ENCODE peak calls at places on chromosomes 2 and 18, in six cellular contexts. One of them, this sample, is unnamed.
A peak's percentile ranks its signal among the peaks of the same experiment; 100 is the strongest.

GRCh38 chr18:49279041-49279440 is 181.4 kb downstream of the DYM start:
- DNase-seq in choroid plexus epithelial cell: no peak
- DNase-seq in PC-3: no peak
- DNase-seq in upper lobe of right lung: no peak
- DNase-seq in right atrium auricular region: no peak
- DNase-seq in NB4: no peak
- DNase-seq in this sample: no peak

GRCh38 chr2:240791821-240792657 is 28.0 kb downstream of the KIF1A start:
- DNase-seq in PC-3: no peak
- DNase-seq in right atrium auricular region: no peak
- DNase-seq in upper lobe of right lung: peak; percentile 40
- DNase-seq in choroid plexus epithelial cell: no peak
- DNase-seq in NB4: no peak
- DNase-seq in this sample: no peak

GRCh38 chr2:169109502-169110409 is 40.4 kb downstream of the DHRS9 start:
- DNase-seq in choroid plexus epithelial cell: peak; percentile 87
- DNase-seq in NB4: peak; percentile 91
- DNase-seq in upper lobe of right lung: peak; percentile 80
- DNase-seq in PC-3: peak; percentile 86
- DNase-seq in right atrium auricular region: peak; percentile 75
- DNase-seq in this sample: peak; percentile 90

GRCh38 chr2:124983595-124983994 is 958.5 kb downstream of the CNTNAP5 start:
- DNase-seq in upper lobe of right lung: no peak
- DNase-seq in right atrium auricular region: no peak
- DNase-seq in PC-3: peak; percentile 85
- DNase-seq in choroid plexus epithelial cell: no peak
- DNase-seq in NB4: no peak
- DNase-seq in this sample: no peak

GRCh38 chr2:68776124-68776523 is 41.5 kb downstream of the ARHGAP25 start:
- DNase-seq in NB4: peak; percentile 69
- DNase-seq in choroid plexus epithelial cell: no peak
- DNase-seq in upper lobe of right lung: no peak
- DNase-seq in PC-3: no peak
- DNase-seq in right atrium auricular region: no peak
- DNase-seq in this sample: no peak

GRCh38 chr2:3807853-3808252 is 104.5 kb downstream of the DCDC2C start:
- DNase-seq in PC-3: peak; percentile 48
- DNase-seq in choroid plexus epithelial cell: peak; percentile 84
- DNase-seq in right atrium auricular region: no peak
- DNase-seq in NB4: peak; percentile 41
- DNase-seq in upper lobe of right lung: no peak
- DNase-seq in this sample: no peak

GRCh38 chr2:132943829-132944228 is 273.8 kb upstream of the LYPD1 start:
- DNase-seq in PC-3: no peak
- DNase-seq in choroid plexus epithelial cell: peak; percentile 59
- DNase-seq in NB4: no peak
- DNase-seq in upper lobe of right lung: no peak
- DNase-seq in right atrium auricular region: no peak
- DNase-seq in this sample: no peak

GRCh38 chr18:34650121-34650545 is 60.0 kb upstream of the DTNA start:
- DNase-seq in choroid plexus epithelial cell: peak; percentile 76
- DNase-seq in right atrium auricular region: no peak
- DNase-seq in PC-3: peak; percentile 62
- DNase-seq in upper lobe of right lung: no peak
- DNase-seq in NB4: peak; percentile 23
- DNase-seq in this sample: no peak

GRCh38 chr18:56869189-56869777 is 218.1 kb downstream of the WDR7 start:
- DNase-seq in choroid plexus epithelial cell: peak; percentile 86
- DNase-seq in NB4: peak; percentile 70
- DNase-seq in right atrium auricular region: no peak
- DNase-seq in PC-3: peak; percentile 68
- DNase-seq in upper lobe of right lung: no peak
- DNase-seq in this sample: no peak

GRCh38 chr18:22309191-22309590 is 108.5 kb downstream of the CTAGE1 start:
- DNase-seq in choroid plexus epithelial cell: peak; percentile 63
- DNase-seq in NB4: no peak
- DNase-seq in upper lobe of right lung: no peak
- DNase-seq in right atrium auricular region: no peak
- DNase-seq in PC-3: no peak
- DNase-seq in this sample: no peak

GRCh38 chr18:65468881-65469280 is 281.9 kb upstream of the CDH7 start:
- DNase-seq in right atrium auricular region: no peak
- DNase-seq in choroid plexus epithelial cell: no peak
- DNase-seq in PC-3: no peak
- DNase-seq in upper lobe of right lung: no peak
- DNase-seq in NB4: no peak
- DNase-seq in this sample: no peak

GRCh38 chr2:172307800-172308199 is 119.6 kb upstream of the ITGA6 start:
- DNase-seq in upper lobe of right lung: no peak
- DNase-seq in PC-3: no peak
- DNase-seq in right atrium auricular region: no peak
- DNase-seq in choroid plexus epithelial cell: peak; percentile 23
- DNase-seq in NB4: no peak
- DNase-seq in this sample: no peak

GRCh38 chr2:30949435-30949834 is 142.2 kb upstream of the CAPN13 start:
- DNase-seq in right atrium auricular region: no peak
- DNase-seq in upper lobe of right lung: no peak
- DNase-seq in choroid plexus epithelial cell: no peak
- DNase-seq in NB4: no peak
- DNase-seq in PC-3: no peak
- DNase-seq in this sample: no peak

GRCh38 chr18:58360324-58360723 is 268.6 kb downstream of the ALPK2 start:
- DNase-seq in upper lobe of right lung: no peak
- DNase-seq in PC-3: no peak
- DNase-seq in NB4: no peak
- DNase-seq in choroid plexus epithelial cell: no peak
- DNase-seq in right atrium auricular region: no peak
- DNase-seq in this sample: no peak

GRCh38 chr2:127079358-127079920 is 27.5 kb downstream of the BIN1 start:
- DNase-seq in choroid plexus epithelial cell: no peak
- DNase-seq in PC-3: no peak
- DNase-seq in upper lobe of right lung: no peak
- DNase-seq in NB4: no peak
- DNase-seq in right atrium auricular region: no peak
- DNase-seq in this sample: no peak

GRCh38 chr2:136381722-136382633 is 264.0 kb upstream of the CXCR4 start:
- DNase-seq in choroid plexus epithelial cell: no peak
- DNase-seq in upper lobe of right lung: no peak
- DNase-seq in right atrium auricular region: no peak
- DNase-seq in PC-3: no peak
- DNase-seq in NB4: peak; percentile 94
- DNase-seq in this sample: no peak

GRCh38 chr18:7272268-7273049 is 41.6 kb downstream of the LRRC30 start:
- DNase-seq in right atrium auricular region: peak; percentile 75
- DNase-seq in PC-3: peak; percentile 88
- DNase-seq in NB4: peak; percentile 59
- DNase-seq in choroid plexus epithelial cell: peak; percentile 93
- DNase-seq in upper lobe of right lung: peak; percentile 75
- DNase-seq in this sample: no peak

GRCh38 chr2:118974103-118974911 is 32.3 kb downstream of the MARCO start:
- DNase-seq in upper lobe of right lung: no peak
- DNase-seq in right atrium auricular region: peak; percentile 85
- DNase-seq in PC-3: peak; percentile 80
- DNase-seq in choroid plexus epithelial cell: peak; percentile 15
- DNase-seq in NB4: peak; percentile 71
- DNase-seq in this sample: peak; percentile 77

GRCh38 chr2:105490956-105491355 is 92.1 kb upstream of the FHL2 start:
- DNase-seq in PC-3: no peak
- DNase-seq in choroid plexus epithelial cell: no peak
- DNase-seq in upper lobe of right lung: no peak
- DNase-seq in right atrium auricular region: no peak
- DNase-seq in NB4: no peak
- DNase-seq in this sample: no peak

GRCh38 chr2:86750240-86750839 is 30.2 kb downstream of the RMND5A start:
- DNase-seq in choroid plexus epithelial cell: peak; percentile 20
- DNase-seq in right atrium auricular region: no peak
- DNase-seq in upper lobe of right lung: no peak
- DNase-seq in NB4: peak; percentile 31
- DNase-seq in PC-3: no peak
- DNase-seq in this sample: no peak

GRCh38 chr2:207734264-207734635 is 22.8 kb downstream of the CCNYL1 start:
- DNase-seq in right atrium auricular region: no peak
- DNase-seq in PC-3: peak; percentile 70
- DNase-seq in upper lobe of right lung: no peak
- DNase-seq in choroid plexus epithelial cell: peak; percentile 85
- DNase-seq in NB4: peak; percentile 46
- DNase-seq in this sample: no peak
- TF ChIP-seq CTCF in right atrium auricular region: peak; percentile 52
- TF ChIP-seq CTCF in PC-3: peak; percentile 76
- TF ChIP-seq CTCF in upper lobe of right lung: peak; percentile 45
- TF ChIP-seq CTCF in choroid plexus epithelial cell: peak; percentile 85
- TF ChIP-seq CTCF in NB4: peak; percentile 23
- TF ChIP-seq CTCF in this sample: peak; percentile 57

DNA sequence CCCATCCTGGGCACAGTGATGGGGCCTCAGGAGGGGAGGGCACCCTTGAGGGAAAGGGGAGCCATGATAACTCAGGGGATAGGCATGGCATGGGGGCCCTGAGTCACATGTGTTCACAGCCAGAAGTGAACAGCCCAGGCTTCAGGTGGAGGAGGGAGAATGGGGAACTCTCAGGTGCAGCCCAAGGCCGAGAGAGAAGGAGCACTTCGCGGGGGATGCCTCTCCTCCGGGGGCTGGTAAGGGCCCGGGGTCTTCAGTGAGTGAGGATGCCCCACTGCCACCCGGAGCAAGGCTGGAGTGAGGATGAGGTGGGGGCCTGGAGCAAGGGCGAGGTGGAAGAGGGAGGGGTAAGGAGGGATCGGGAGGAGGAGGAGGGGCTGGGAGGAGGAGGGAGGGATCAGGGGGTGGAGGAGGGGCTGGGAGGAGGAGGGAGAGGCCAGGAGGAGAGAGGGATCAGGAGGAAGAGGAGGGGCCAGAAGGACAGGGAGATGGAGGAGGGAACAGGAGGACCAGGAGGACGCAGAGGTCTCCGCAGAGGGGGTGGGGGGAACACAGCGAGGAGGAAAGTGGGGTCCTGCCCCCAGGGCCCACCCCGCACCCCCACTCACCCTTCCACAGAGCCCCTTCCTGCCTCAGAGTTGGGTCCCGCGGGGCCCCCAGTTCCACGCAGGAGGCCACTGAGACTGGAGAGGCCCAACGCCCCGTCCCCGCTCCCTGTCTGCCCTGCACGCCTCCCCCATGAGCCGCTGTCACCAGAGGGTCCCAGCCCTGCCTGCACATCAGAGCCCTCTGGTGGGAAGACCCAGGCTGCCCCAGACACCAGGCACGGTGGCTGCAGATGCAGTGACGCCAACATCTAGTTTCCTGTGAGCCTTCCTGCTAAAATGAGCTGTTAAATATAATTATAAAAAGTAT is 42.8 kb downstream of the RAMP1 start:
- DNase-seq in NB4: no peak
- DNase-seq in PC-3: no peak
- DNase-seq in right atrium auricular region: no peak
- DNase-seq in upper lobe of right lung: peak; percentile 52
- DNase-seq in choroid plexus epithelial cell: no peak
- DNase-seq in this sample: no peak
- TF ChIP-seq CTCF in NB4: no peak
- TF ChIP-seq CTCF in PC-3: no peak
- TF ChIP-seq CTCF in right atrium auricular region: no peak
- TF ChIP-seq CTCF in upper lobe of right lung: no peak
- TF ChIP-seq CTCF in choroid plexus epithelial cell: no peak
- TF ChIP-seq CTCF in this sample: no peak

GRCh38 chr2:174142290-174142689 is 106.0 kb downstream of the OLA1 start:
- DNase-seq in choroid plexus epithelial cell: no peak
- DNase-seq in PC-3: no peak
- DNase-seq in right atrium auricular region: no peak
- DNase-seq in upper lobe of right lung: no peak
- DNase-seq in NB4: no peak
- DNase-seq in this sample: no peak

DNA sequence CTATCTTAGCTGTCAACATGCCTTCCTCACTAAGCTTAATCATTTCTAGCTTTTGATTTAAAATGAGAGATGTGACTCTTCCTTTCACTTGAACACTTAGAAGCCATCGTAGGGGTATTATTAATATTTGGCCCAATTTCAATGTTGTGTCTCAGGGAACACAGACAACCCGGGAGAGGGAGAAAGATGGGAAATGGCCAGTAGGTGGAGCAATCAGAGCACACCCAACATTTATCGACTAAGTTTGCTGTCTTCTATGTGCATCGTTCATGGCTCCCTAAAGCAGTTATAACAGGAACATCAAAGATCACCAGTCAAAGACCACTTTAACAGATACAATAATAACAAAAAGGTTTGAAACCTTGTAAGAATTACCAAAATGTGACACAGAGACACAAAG is 110.2 kb downstream of the OLA1 start:
- DNase-seq in NB4: peak; percentile 40
- DNase-seq in upper lobe of right lung: no peak
- DNase-seq in PC-3: peak; percentile 50
- DNase-seq in right atrium auricular region: no peak
- DNase-seq in choroid plexus epithelial cell: peak; percentile 43
- DNase-seq in this sample: no peak
- TF ChIP-seq CTCF in NB4: peak; percentile 25
- TF ChIP-seq CTCF in upper lobe of right lung: peak; percentile 43
- TF ChIP-seq CTCF in PC-3: peak; percentile 69
- TF ChIP-seq CTCF in right atrium auricular region: peak; percentile 38
- TF ChIP-seq CTCF in choroid plexus epithelial cell: peak; percentile 54
- TF ChIP-seq CTCF in this sample: no peak

GRCh38 chr2:228048838-228049490 is 132.5 kb downstream of the SPHKAP start:
- DNase-seq in right atrium auricular region: no peak
- DNase-seq in upper lobe of right lung: no peak
- DNase-seq in choroid plexus epithelial cell: peak; percentile 69
- DNase-seq in PC-3: peak; percentile 95
- DNase-seq in NB4: peak; percentile 34
- DNase-seq in this sample: no peak
- TF ChIP-seq CTCF in right atrium auricular region: peak; percentile 67
- TF ChIP-seq CTCF in upper lobe of right lung: peak; percentile 56
- TF ChIP-seq CTCF in choroid plexus epithelial cell: peak; percentile 75
- TF ChIP-seq CTCF in PC-3: peak; percentile 81
- TF ChIP-seq CTCF in NB4: peak; percentile 51
- TF ChIP-seq CTCF in this sample: peak; percentile 57

DNA sequence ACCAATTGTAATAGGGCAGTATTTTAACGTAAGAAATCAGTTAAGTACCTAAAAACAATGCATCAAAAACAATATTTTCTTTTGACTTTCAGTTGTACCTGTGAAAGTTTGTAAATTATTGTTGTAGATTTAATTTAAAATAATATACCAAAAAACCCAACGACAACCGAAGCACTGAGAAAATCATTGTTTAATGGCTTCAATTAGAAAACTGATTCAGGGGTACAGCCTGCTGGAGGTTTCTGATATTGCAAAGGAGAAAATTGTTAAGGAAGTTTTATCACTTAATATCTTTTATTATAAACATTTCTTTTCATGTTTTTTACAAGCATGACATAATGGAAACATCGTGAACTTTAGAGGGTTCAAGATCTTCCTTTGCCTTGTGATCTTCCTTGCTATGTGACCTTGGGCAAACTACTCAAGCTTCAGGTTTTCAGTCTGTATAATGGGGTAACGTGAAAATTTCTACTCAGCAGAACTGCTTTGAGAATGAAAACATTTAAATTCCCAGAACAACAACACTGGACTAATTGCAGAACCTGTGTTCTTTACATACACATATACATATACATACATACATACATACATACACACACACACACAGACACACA is 76.3 kb upstream of the GLS start:
- DNase-seq in right atrium auricular region: no peak
- DNase-seq in NB4: peak; percentile 26
- DNase-seq in upper lobe of right lung: no peak
- DNase-seq in PC-3: peak; percentile 69
- DNase-seq in choroid plexus epithelial cell: peak; percentile 68
- DNase-seq in this sample: no peak
- TF ChIP-seq CTCF in right atrium auricular region: peak; percentile 74
- TF ChIP-seq CTCF in NB4: peak; percentile 13
- TF ChIP-seq CTCF in upper lobe of right lung: peak; percentile 73
- TF ChIP-seq CTCF in PC-3: peak; percentile 79
- TF ChIP-seq CTCF in choroid plexus epithelial cell: peak; percentile 64
- TF ChIP-seq CTCF in this sample: peak; percentile 66